ENCODE peak calls at places on chromosomes 4 and X, in five cellular contexts. One of them, this sample, is unnamed.

GRCh38 chr4:41517747-41518146 is 20.2 kb upstream of the LIMCH1 start:
- DNase-seq in ovary: no peak
- DNase-seq in activated CD8-positive, alpha-beta T cell treated with anti-CD3 and anti-CD28 coated beads for 36 hours: no peak
- DNase-seq in AG09309: no peak
- DNase-seq in HFFc6: no peak
- DNase-seq in this sample: no peak

GRCh38 chrX:119622356-119623232 is 16.4 kb upstream of the NKRF start:
- DNase-seq in AG09309: peak; percentile 29
- DNase-seq in ovary: no peak
- DNase-seq in activated CD8-positive, alpha-beta T cell treated with anti-CD3 and anti-CD28 coated beads for 36 hours: no peak
- DNase-seq in HFFc6: peak; percentile 22
- DNase-seq in this sample: no peak

GRCh38 chr4:80371046-80371445 is 35.5 kb downstream of the CFAP299 start:
- DNase-seq in ovary: no peak
- DNase-seq in AG09309: no peak
- DNase-seq in activated CD8-positive, alpha-beta T cell treated with anti-CD3 and anti-CD28 coated beads for 36 hours: no peak
- DNase-seq in HFFc6: no peak
- DNase-seq in this sample: no peak

GRCh38 chr4:124435276-124435675 is 277.3 kb downstream of the ANKRD50 start:
- DNase-seq in HFFc6: no peak
- DNase-seq in activated CD8-positive, alpha-beta T cell treated with anti-CD3 and anti-CD28 coated beads for 36 hours: no peak
- DNase-seq in ovary: no peak
- DNase-seq in AG09309: no peak
- DNase-seq in this sample: no peak

GRCh38 chr4:55927776-55928437 is 20.8 kb upstream of the CEP135 start:
- DNase-seq in AG09309: no peak
- DNase-seq in ovary: no peak
- DNase-seq in HFFc6: no peak
- DNase-seq in activated CD8-positive, alpha-beta T cell treated with anti-CD3 and anti-CD28 coated beads for 36 hours: no peak
- DNase-seq in this sample: no peak

GRCh38 chr4:110876866-110877265 is 254.0 kb upstream of the PITX2 start:
- DNase-seq in AG09309: no peak
- DNase-seq in activated CD8-positive, alpha-beta T cell treated with anti-CD3 and anti-CD28 coated beads for 36 hours: no peak
- DNase-seq in HFFc6: no peak
- DNase-seq in ovary: no peak
- DNase-seq in this sample: no peak

GRCh38 chrX:46665232-46666162 is 91.9 kb downstream of the CHST7 start:
- DNase-seq in activated CD8-positive, alpha-beta T cell treated with anti-CD3 and anti-CD28 coated beads for 36 hours: peak; percentile 22
- DNase-seq in ovary: no peak
- DNase-seq in HFFc6: no peak
- DNase-seq in AG09309: no peak
- DNase-seq in this sample: no peak

GRCh38 chr4:6761540-6762243 is 20.8 kb upstream of the KIAA0232 start:
- DNase-seq in activated CD8-positive, alpha-beta T cell treated with anti-CD3 and anti-CD28 coated beads for 36 hours: peak; percentile 34
- DNase-seq in AG09309: no peak
- DNase-seq in HFFc6: no peak
- DNase-seq in ovary: no peak
- DNase-seq in this sample: peak; percentile 64

GRCh38 chr4:183136880-183137279 is 37.8 kb downstream of the WWC2 start:
- DNase-seq in HFFc6: no peak
- DNase-seq in ovary: no peak
- DNase-seq in activated CD8-positive, alpha-beta T cell treated with anti-CD3 and anti-CD28 coated beads for 36 hours: no peak
- DNase-seq in AG09309: no peak
- DNase-seq in this sample: no peak

GRCh38 chr4:27974339-27974738 is 1113.7 kb downstream of the STIM2 start:
- DNase-seq in ovary: no peak
- DNase-seq in activated CD8-positive, alpha-beta T cell treated with anti-CD3 and anti-CD28 coated beads for 36 hours: no peak
- DNase-seq in HFFc6: no peak
- DNase-seq in AG09309: no peak
- DNase-seq in this sample: no peak
- TF ChIP-seq CTCF in ovary: no peak
- TF ChIP-seq CTCF in activated CD8-positive, alpha-beta T cell treated with anti-CD3 and anti-CD28 coated beads for 36 hours: no peak
- TF ChIP-seq CTCF in HFFc6: no peak
- TF ChIP-seq CTCF in AG09309: no peak
- TF ChIP-seq CTCF in this sample: no peak

DNA sequence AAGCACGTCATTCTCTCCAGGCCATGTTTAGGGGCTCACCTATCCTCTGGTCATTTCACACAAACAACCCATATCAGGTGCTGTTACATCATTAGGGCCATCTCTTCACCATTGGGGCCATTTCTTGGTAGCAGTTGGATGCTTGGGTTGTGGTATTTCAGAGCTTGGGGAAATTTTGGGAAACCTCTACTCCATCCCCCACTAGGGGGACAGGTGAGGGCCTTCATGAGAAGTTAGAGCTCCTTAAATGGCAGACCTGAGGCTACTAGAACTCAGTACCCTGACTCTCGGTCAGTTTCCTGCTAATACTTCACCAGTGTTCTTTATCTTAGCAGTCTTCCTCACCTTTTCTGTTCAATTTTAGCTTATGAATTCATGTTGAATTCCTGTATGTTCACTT is 50.2 kb downstream of the ZNF827 start:
- DNase-seq in HFFc6: no peak
- DNase-seq in AG09309: no peak
- DNase-seq in ovary: no peak
- DNase-seq in activated CD8-positive, alpha-beta T cell treated with anti-CD3 and anti-CD28 coated beads for 36 hours: no peak
- DNase-seq in this sample: no peak
- TF ChIP-seq CTCF in HFFc6: peak; percentile 48
- TF ChIP-seq CTCF in AG09309: peak; percentile 25
- TF ChIP-seq CTCF in ovary: no peak
- TF ChIP-seq CTCF in activated CD8-positive, alpha-beta T cell treated with anti-CD3 and anti-CD28 coated beads for 36 hours: no peak
- TF ChIP-seq CTCF in this sample: no peak

DNA sequence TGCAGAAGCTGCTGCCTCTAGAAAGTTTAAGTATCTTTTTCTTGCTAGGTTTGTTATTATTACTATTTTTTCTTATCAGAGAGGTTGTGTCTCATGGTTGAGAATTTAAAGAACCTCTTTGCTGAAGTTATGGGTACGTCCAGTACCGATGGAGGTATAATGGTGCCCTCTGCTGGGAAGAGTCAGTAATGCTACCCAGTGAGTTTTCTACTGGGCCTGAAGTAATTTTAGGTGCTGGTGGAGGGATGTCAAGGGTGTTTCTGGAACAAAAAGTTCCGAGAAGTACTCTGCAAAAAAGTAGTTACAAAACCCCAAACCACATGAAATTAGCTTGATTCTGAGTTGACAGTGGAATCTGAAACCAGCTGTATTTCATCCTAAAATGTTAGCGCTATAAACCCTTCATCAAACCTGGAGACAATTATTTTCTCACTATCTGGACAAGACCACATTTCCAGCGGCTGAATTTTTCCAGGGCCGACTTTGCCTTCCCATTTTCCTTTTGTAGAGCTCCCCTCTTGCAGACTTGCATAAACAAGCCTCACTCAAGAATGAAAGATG is 102.5 kb upstream of the MID1 start:
- DNase-seq in activated CD8-positive, alpha-beta T cell treated with anti-CD3 and anti-CD28 coated beads for 36 hours: peak; percentile 45
- DNase-seq in ovary: peak; percentile 48
- DNase-seq in HFFc6: peak; percentile 28
- DNase-seq in AG09309: peak; percentile 40
- DNase-seq in this sample: peak; percentile 66
- TF ChIP-seq CTCF in activated CD8-positive, alpha-beta T cell treated with anti-CD3 and anti-CD28 coated beads for 36 hours: peak; percentile 50
- TF ChIP-seq CTCF in ovary: peak; percentile 35
- TF ChIP-seq CTCF in HFFc6: peak; percentile 81
- TF ChIP-seq CTCF in AG09309: peak; percentile 66
- TF ChIP-seq CTCF in this sample: no peak

DNA sequence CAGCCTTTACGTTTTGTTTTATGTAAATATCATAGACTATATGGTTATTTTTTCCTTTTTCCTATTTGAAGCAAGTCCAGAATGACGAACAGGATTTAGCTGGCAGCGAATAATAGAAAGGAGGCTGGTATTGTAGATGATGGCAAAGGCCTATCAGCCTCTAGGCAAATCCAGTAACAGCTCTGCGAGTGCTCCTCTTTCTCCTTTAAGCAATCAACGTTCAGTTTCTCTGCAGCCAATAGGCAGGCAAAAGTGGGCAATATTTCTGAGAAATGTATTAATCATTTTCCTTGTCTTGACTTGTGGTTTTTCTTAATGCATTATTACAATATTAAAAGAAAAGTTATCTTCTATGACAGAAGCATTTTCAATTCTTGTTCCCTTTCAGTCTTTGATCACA is 183.3 kb downstream of the SH3KBP1 start:
- DNase-seq in ovary: no peak
- DNase-seq in AG09309: no peak
- DNase-seq in activated CD8-positive, alpha-beta T cell treated with anti-CD3 and anti-CD28 coated beads for 36 hours: no peak
- DNase-seq in HFFc6: no peak
- DNase-seq in this sample: no peak
- TF ChIP-seq CTCF in ovary: no peak
- TF ChIP-seq CTCF in AG09309: no peak
- TF ChIP-seq CTCF in activated CD8-positive, alpha-beta T cell treated with anti-CD3 and anti-CD28 coated beads for 36 hours: no peak
- TF ChIP-seq CTCF in HFFc6: no peak
- TF ChIP-seq CTCF in this sample: no peak

DNA sequence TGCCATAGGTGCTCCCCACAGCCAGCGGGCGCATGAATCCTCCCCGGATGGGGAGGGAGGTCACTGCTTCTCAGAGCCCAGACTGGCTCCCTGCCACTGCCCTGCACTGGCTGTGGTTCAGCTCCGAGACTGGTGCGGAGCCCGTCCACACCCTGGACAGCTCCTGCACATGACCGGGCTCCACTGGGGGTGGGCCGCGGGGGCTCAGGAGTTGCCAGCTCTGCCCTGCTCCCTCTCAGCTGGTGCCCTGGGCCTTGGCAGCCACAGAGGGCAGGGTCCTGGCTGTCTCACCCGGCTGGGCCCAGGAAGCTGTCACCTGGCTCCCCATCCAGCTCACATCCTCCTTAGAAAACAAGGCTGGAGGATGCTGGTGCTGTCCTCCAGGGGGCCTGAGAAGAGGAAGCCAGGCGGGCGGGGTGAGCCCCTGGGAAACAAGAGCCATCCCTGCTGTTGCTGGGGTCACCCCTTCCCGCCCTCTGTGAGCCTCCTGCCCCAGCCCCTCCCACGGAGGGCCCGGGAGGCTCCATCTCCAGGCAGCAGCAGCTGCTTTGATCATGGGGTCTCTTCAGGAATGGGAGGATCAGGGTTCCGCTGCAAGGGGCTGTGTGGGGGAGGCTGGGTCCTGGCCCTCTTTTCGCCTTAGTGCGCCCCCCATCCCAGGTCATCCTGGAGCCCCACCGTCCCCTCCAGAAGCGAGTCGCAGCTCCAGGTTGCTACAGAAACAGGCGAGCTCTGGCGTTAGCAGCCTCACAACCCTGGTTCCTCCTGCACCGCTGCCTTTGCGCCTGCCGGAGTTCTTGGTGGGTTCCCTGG is 64.7 kb upstream of the ADRA2C start:
- DNase-seq in AG09309: no peak
- DNase-seq in ovary: no peak
- DNase-seq in HFFc6: no peak
- DNase-seq in activated CD8-positive, alpha-beta T cell treated with anti-CD3 and anti-CD28 coated beads for 36 hours: no peak
- DNase-seq in this sample: no peak
- TF ChIP-seq CTCF in AG09309: no peak
- TF ChIP-seq CTCF in ovary: no peak
- TF ChIP-seq CTCF in HFFc6: no peak
- TF ChIP-seq CTCF in activated CD8-positive, alpha-beta T cell treated with anti-CD3 and anti-CD28 coated beads for 36 hours: no peak
- TF ChIP-seq CTCF in this sample: no peak

GRCh38 chrX:20594985-20595384 is 328.3 kb upstream of the RPS6KA3 start:
- DNase-seq in AG09309: no peak
- DNase-seq in ovary: no peak
- DNase-seq in HFFc6: no peak
- DNase-seq in activated CD8-positive, alpha-beta T cell treated with anti-CD3 and anti-CD28 coated beads for 36 hours: no peak
- DNase-seq in this sample: peak; percentile 1
- TF ChIP-seq CTCF in AG09309: no peak
- TF ChIP-seq CTCF in ovary: no peak
- TF ChIP-seq CTCF in HFFc6: peak; percentile 9
- TF ChIP-seq CTCF in activated CD8-positive, alpha-beta T cell treated with anti-CD3 and anti-CD28 coated beads for 36 hours: no peak
- TF ChIP-seq CTCF in this sample: no peak

DNA sequence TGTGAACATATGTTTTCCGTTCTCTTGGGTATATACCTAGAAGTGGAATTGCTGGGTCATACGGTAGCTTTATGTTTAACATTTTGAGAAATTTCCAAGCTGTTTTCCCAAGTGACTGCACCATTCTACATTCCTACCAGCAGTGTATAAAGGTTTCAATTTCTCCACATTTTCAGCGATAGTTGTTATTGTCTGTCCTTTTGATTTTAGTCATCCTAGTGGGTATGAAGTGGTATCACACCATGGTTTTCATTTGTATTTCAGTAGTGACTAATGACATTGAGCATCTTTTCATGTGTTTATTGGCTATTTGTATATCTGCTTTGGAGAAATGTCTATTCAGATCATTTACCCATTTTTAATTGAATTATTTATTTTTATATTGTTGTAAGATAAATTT is 2.4 kb downstream of the PPEF1 start:
- DNase-seq in HFFc6: peak; percentile 3
- DNase-seq in activated CD8-positive, alpha-beta T cell treated with anti-CD3 and anti-CD28 coated beads for 36 hours: no peak
- DNase-seq in AG09309: no peak
- DNase-seq in ovary: no peak
- DNase-seq in this sample: no peak
- TF ChIP-seq CTCF in HFFc6: peak; percentile 24
- TF ChIP-seq CTCF in activated CD8-positive, alpha-beta T cell treated with anti-CD3 and anti-CD28 coated beads for 36 hours: no peak
- TF ChIP-seq CTCF in AG09309: no peak
- TF ChIP-seq CTCF in ovary: no peak
- TF ChIP-seq CTCF in this sample: no peak

GRCh38 chr4:138863160-138863559 is 152.4 kb upstream of the NOCT start:
- DNase-seq in HFFc6: no peak
- DNase-seq in activated CD8-positive, alpha-beta T cell treated with anti-CD3 and anti-CD28 coated beads for 36 hours: no peak
- DNase-seq in AG09309: no peak
- DNase-seq in ovary: no peak
- DNase-seq in this sample: no peak
- TF ChIP-seq CTCF in HFFc6: no peak
- TF ChIP-seq CTCF in activated CD8-positive, alpha-beta T cell treated with anti-CD3 and anti-CD28 coated beads for 36 hours: no peak
- TF ChIP-seq CTCF in AG09309: no peak
- TF ChIP-seq CTCF in ovary: no peak
- TF ChIP-seq CTCF in this sample: no peak